ENCODE peak calls at places on chromosome 1, in nine cellular contexts. D is Calu3, K is fibroblast of the conjunctiva, S is HTR-8/SVneo, C is amniotic stem cell, B is WTC11, X is astrocyte of the spinal cord, E is dorsolateral prefrontal cortex, M is ACHN. W is an unnamed sample.

GRCh38 chr1:28860332-28861073 is 48.5 kb downstream of the OPRD1 start:
- DNase-seq in E (no peak), D (peak; percentile 76), B (no peak), K (no peak), C (no peak), X (no peak), S (no peak), M (peak; percentile 95), W (peak; percentile 86)

GRCh38 chr1:20100632-20101355 is 18.5 kb downstream of the PLA2G2D start:
- DNase-seq in C (no peak), E (no peak), D (peak; percentile 58), M (peak; percentile 53), X (peak; percentile 46), K (peak; percentile 8), S (peak; percentile 48), B (peak; percentile 75), W (no peak)

GRCh38 chr1:18644469-18645171 is 14.0 kb downstream of the PAX7 start:
- DNase-seq in B (no peak), D (no peak), C (no peak), E (no peak), X (no peak), K (no peak), S (no peak), M (no peak), W (no peak)

GRCh38 chr1:88984553-88984945 is 7.9 kb downstream of the KYAT3 start:
- DNase-seq in D (no peak), S (no peak), C (no peak), M (no peak), K (no peak), E (no peak), X (no peak), B (no peak), W (no peak)

GRCh38 chr1:203121186-203122015 is 6.1 kb upstream of the ADORA1 start:
- DNase-seq in C (no peak), K (no peak), M (no peak), S (no peak), X (no peak), D (no peak), E (no peak), B (no peak), W (no peak)

GRCh38 chr1:212488436-212489283 is 55.9 kb downstream of the NENF start:
- DNase-seq in B (no peak), M (peak; percentile 66), C (no peak), S (no peak), D (peak; percentile 83), K (peak; percentile 80), X (peak; percentile 72), E (no peak), W (peak; percentile 98)

GRCh38 chr1:72433591-72433990 is 151.3 kb upstream of the NEGR1 start:
- DNase-seq in M (no peak), B (no peak), X (no peak), D (no peak), E (no peak), C (no peak), S (no peak), K (no peak), W (no peak)

GRCh38 chr1:245972476-245972875 is 534.6 kb downstream of the SMYD3 start:
- DNase-seq in S (no peak), M (no peak), D (no peak), X (no peak), E (no peak), K (no peak), B (no peak), C (no peak), W (no peak)

GRCh38 chr1:178134061-178134460 is 40.2 kb downstream of the RASAL2 start:
- DNase-seq in C (no peak), B (no peak), K (peak; percentile 61), M (peak; percentile 28), X (peak; percentile 70), E (no peak), S (peak; percentile 37), D (no peak), W (peak; percentile 63)

GRCh38 chr1:116711061-116711582 is 43.1 kb upstream of the CD2 start:
- DNase-seq in B (no peak), X (no peak), D (peak; percentile 7), M (no peak), E (no peak), S (no peak), K (no peak), C (no peak), W (no peak)

GRCh38 chr1:24421502-24421901 is 5.9 kb downstream of the NIPAL3 start:
- DNase-seq in D (no peak), B (no peak), C (no peak), X (no peak), M (no peak), K (no peak), S (no peak), E (no peak), W (no peak)

GRCh38 chr1:10530281-10530740 is 55.6 kb downstream of the PEX14 start:
- DNase-seq in S (peak; percentile 73), D (no peak), B (peak; percentile 87), K (no peak), X (peak; percentile 73), C (no peak), E (no peak), M (peak; percentile 74), W (no peak)

GRCh38 chr1:27504588-27505419 is 14.8 kb upstream of the WASF2 start:
- DNase-seq in C (no peak), S (peak; percentile 68), E (peak; percentile 96), B (peak; percentile 58), M (no peak), X (peak; percentile 69), K (no peak), D (no peak), W (no peak)

GRCh38 chr1:230427477-230427876 is 1.3 kb upstream of the PGBD5 start:
- DNase-seq in M (no peak), C (no peak), D (no peak), B (no peak), S (no peak), E (no peak), X (no peak), K (no peak), W (no peak)

GRCh38 chr1:155083865-155084721 is 5.5 kb downstream of the EFNA3 start:
- DNase-seq in E (no peak), M (peak; percentile 54), X (no peak), K (no peak), D (peak; percentile 57), B (no peak), C (no peak), S (no peak), W (no peak)

GRCh38 chr1:187605736-187606135 is 777.0 kb downstream of the PLA2G4A start:
- DNase-seq in K (no peak), X (no peak), M (no peak), D (no peak), C (no peak), S (no peak), B (no peak), E (no peak), W (no peak)

GRCh38 chr1:84968101-84968500 is 28.8 kb downstream of the MCOLN2 start:
- DNase-seq in D (no peak), M (no peak), E (no peak), X (no peak), C (no peak), K (no peak), S (no peak), B (no peak), W (no peak)

GRCh38 chr1:14598007-14598497 is 433 bp upstream of the KAZN start:
- DNase-seq in M (no peak), D (no peak), B (peak; percentile 28), K (no peak), E (no peak), C (no peak), X (no peak), S (no peak), W (no peak)

GRCh38 chr1:155976913-155977606 is 1.3 kb downstream of the ARHGEF2 start:
- DNase-seq in K (no peak), X (no peak), S (no peak), B (no peak), M (no peak), C (no peak), D (no peak), E (no peak), W (no peak)

GRCh38 chr1:80064524-80064923 is 1058.0 kb upstream of the ADGRL4 start:
- DNase-seq in D (no peak), S (no peak), B (no peak), C (no peak), X (peak; percentile 26), M (no peak), K (no peak), E (no peak), W (no peak)

GRCh38 chr1:91831132-91831930 is 54.6 kb downstream of the TGFBR3 start:
- DNase-seq in K (no peak), E (no peak), X (no peak), C (no peak), M (no peak), D (no peak), S (no peak), B (no peak), W (no peak)

GRCh38 chr1:21220815-21221214 is 44.1 kb upstream of the EIF4G3 start:
- DNase-seq in S (no peak), M (no peak), K (no peak), B (no peak), C (no peak), D (no peak), E (no peak), X (peak; percentile 21), W (no peak)

GRCh38 chr1:243910612-243911011 is 60.6 kb upstream of the AKT3 start:
- DNase-seq in S (no peak), B (no peak), E (no peak), X (no peak), C (no peak), M (no peak), K (no peak), D (no peak), W (no peak)

GRCh38 chr1:15272009-15272781 is 25.2 kb downstream of the FHAD1 start:
- DNase-seq in K (peak; percentile 41), B (peak; percentile 69), X (peak; percentile 69), M (peak; percentile 76), C (peak; percentile 79), E (no peak), D (peak; percentile 60), S (peak; percentile 78), W (peak; percentile 13)

GRCh38 chr1:162703708-162704107 is 71.4 kb downstream of the DDR2 start:
- DNase-seq in X (no peak), E (no peak), K (peak; percentile 37), S (no peak), M (no peak), C (no peak), B (no peak), D (no peak), W (no peak)

GRCh38 chr1:44407430-44408180 is 2.5 kb downstream of the RNF220 start:
- DNase-seq in E (no peak), K (no peak), C (no peak), S (no peak), D (no peak), X (no peak), M (no peak), B (peak; percentile 57), W (no peak)

GRCh38 chr1:206470692-206471414 is 577 bp downstream of the IKBKE start:
- DNase-seq in K (no peak), B (peak; percentile 31), C (no peak), X (peak; percentile 85), S (peak; percentile 65), E (no peak), D (peak; percentile 16), M (peak; percentile 88), W (peak; percentile 39)

GRCh38 chr1:230760360-230760827 is 13.2 kb downstream of the CAPN9 start:
- DNase-seq in S (no peak), D (peak; percentile 49), X (no peak), E (no peak), K (no peak), B (peak; percentile 50), M (no peak), C (no peak), W (no peak)

GRCh38 chr1:5481889-5482288 is 510.3 kb downstream of the NPHP4 start:
- DNase-seq in M (no peak), X (no peak), E (no peak), K (no peak), B (peak; percentile 11), D (no peak), S (no peak), C (no peak), W (no peak)

GRCh38 chr1:110047463-110047862 is 13.0 kb downstream of the STRIP1 start:
- DNase-seq in S (no peak), D (no peak), K (no peak), B (no peak), M (no peak), C (no peak), E (no peak), X (no peak), W (no peak)

GRCh38 chr1:244319283-244320132 is 132.2 kb downstream of the ADSS2 start:
- DNase-seq in X (peak; percentile 82), S (no peak), C (no peak), M (no peak), B (no peak), E (no peak), D (no peak), K (no peak), W (no peak)

W was measured in epithelial cell of proximal tubule.